ENCODE peak calls at places on chromosomes 5 and 9, in nine cellular contexts. Y is prostate gland, F is upper lobe of left lung, K is HCT116, N is K562, U is SK-N-SH, O is breast epithelium, V is spleen, G is GM23338. S is an unnamed sample. For H3K4me1, the result is how much of the 10 kb centered on the place peaks cover.

GRCh38 chr5:33306758-33307157 is 134.0 kb upstream of the TARS1 start:
- DNase-seq in Y (no peak), F (no peak), K (no peak), N (no peak), U (no peak), O (no peak), V (no peak), G (no peak), S (no peak)

GRCh38 chr5:151682751-151683331 is 3.9 kb downstream of the SPARC start:
- DNase-seq in Y (no peak), F (no peak), K (no peak), N (no peak), U (no peak), O (no peak), V (no peak), G (no peak), S (no peak)

GRCh38 chr9:35606726-35607125 is 1.7 kb downstream of the TESK1 start:
- DNase-seq in Y (no peak), F (no peak), K (no peak), N (no peak), U (no peak), O (no peak), V (no peak), G (no peak), S (no peak)

GRCh38 chr5:96880402-96881164 is 4.3 kb downstream of the ERAP2 start:
- DNase-seq in Y (no peak), F (no peak), K (no peak), N (no peak), U (no peak), O (no peak), V (no peak), G (no peak), S (no peak)

GRCh38 chr9:74696520-74696919 is 191.2 kb downstream of the TRPM6 start:
- DNase-seq in Y (no peak), F (no peak), K (no peak), N (no peak), U (no peak), O (no peak), V (no peak), G (peak), S (no peak)

GRCh38 chr5:135219868-135220267 is 179.2 kb downstream of the MACROH2A1 start:
- DNase-seq in Y (no peak), F (no peak), K (no peak), N (no peak), U (no peak), O (peak), V (peak), G (no peak), S (peak)

GRCh38 chr5:169649486-169649885 is 12.4 kb downstream of the DOCK2 start:
- DNase-seq in Y (no peak), F (no peak), K (no peak), N (no peak), U (no peak), O (no peak), V (no peak), G (no peak), S (no peak)

GRCh38 chr5:1759378-1759970 is 40.2 kb downstream of the MRPL36 start:
- DNase-seq in Y (no peak), F (peak), K (no peak), N (no peak), U (no peak), O (no peak), V (peak), G (no peak), S (no peak)

GRCh38 chr5:66742083-66742895 is 146.1 kb downstream of the MAST4 start:
- DNase-seq in Y (peak), F (peak), K (peak), N (peak), U (peak), O (no peak), V (no peak), G (peak), S (no peak)

DNA sequence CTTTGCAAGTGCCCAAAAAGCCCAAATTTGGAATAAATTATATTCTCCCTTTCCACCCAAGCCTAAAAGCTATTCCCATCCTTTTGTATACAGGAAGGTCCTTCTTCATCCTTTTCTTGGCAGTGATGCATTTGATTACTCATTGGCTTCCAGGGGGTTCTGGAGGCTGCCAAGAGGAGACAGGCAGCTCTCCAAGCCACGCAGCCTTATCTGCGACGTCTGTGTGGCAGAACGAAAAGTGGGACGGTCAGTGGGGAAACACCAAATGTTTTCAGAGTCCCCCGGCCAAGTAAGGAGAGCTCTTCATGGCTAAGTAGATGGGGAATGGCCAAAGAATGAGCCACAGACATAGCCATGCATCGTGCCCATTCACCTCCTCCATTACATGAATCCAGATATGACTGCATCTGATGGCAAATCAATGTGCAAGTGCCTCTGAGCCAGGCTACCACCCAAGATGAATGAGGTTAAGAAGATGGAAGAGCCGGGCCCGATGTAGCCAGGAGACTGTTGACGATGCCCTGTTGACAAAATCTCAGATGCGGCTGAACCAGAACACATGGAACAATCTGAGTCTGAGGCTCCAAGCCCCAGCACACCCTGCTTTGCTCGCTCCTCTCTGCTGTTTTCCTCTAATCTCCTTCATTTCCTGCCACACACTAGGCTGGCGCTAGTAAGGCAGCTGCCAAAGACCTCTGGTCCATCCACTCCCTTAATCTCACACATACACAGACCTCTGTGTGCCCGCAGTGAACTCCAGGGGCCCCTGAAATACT is 12.0 kb downstream of the ADAM19 start:
- DNase-seq in Y (no peak), F (no peak), K (no peak), N (no peak), U (peak), O (no peak), V (no peak), G (no peak), S (no peak)
- H3K4me1 ChIP-seq in Y (under half), F (under half), K (under half), N (under half), U (under half), O (under half), V (half or more), G (under half), S (half or more)

DNA sequence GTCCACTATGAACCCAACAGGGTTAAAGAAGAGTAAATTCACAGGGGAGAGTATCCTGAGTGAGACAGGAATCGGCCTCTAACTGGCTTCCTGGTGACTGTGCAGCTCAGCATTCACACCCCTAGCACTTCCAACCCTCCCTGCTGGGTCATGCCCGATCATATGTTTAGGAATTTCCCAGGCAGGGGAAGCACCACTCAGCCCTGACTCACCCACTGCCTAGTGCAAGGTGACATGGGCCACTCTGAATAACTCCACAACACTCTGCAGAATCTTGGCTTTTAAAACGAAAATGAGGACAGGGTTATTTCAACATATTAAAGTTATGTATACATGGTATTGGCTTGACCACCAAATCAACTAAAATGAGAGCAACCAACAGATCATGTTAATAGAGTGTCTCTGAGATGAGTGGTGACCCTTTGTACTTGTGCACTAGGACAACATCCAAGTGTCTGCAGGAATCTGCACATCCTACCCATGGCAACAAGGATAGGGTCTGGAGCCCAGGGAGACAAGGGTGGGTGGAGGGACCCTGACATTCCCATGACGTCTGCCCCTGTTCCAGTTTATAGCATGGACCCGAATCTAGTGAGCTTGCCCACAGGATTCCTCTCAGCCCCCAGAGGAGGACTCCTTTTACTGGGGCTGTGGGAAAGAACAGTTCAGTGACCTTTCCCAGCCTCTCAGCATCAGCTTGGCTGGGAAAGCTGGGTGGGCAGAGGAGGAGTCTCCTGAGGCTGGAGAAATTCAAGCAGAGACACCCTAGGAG is 485.8 kb downstream of the SEMA5A start:
- DNase-seq in Y (peak), F (peak), K (no peak), N (no peak), U (no peak), O (no peak), V (no peak), G (no peak), S (peak)
- TF ChIP-seq POLR2AphosphoS5 in Y (no peak), F (peak), K (no peak), N (no peak), U (no peak), O (no peak), V (no peak), G (no peak), S (peak)

DNA sequence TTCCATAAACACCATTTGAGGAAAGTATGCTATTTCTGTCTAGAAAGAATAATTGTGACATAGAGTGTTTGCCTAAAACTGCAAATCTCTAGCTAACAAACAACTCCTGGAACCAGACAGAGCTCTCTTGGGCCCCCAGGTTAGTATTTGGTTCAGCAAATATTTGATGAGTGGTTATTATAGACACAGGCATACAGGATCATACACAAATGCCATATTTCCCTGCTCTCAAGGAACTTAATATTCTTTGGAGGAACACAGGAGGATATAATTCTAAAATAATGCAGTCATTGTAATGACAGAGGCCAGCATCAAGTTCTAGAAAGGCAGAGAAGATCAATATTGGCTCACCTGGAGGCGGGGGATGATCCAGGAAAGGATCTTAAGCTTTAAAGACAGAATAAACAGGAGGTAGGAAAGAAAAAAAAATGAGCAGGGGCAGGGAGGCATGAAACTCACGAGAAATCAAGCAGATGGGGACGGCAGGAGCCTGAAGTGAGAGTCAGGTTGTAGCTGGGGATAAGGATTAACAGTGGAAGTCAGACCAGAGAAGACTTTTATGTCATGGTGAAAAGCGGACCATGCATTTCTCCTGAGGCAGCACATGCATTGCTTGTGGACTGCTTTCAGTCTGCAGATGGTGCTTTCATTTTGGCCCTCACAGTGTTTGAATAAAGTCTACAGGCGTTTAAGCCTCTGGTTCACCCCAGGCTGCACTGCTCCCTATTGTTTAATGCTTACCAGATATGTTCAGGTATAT is 127.8 kb downstream of the GCNT1 start:
- DNase-seq in Y (no peak), F (no peak), K (no peak), N (no peak), U (no peak), O (no peak), V (no peak), G (no peak), S (no peak)
- H3K27ac ChIP-seq in Y (peak), F (no peak), K (no peak), N (no peak), U (no peak), O (no peak), V (no peak), G (no peak), S (no peak)

DNA sequence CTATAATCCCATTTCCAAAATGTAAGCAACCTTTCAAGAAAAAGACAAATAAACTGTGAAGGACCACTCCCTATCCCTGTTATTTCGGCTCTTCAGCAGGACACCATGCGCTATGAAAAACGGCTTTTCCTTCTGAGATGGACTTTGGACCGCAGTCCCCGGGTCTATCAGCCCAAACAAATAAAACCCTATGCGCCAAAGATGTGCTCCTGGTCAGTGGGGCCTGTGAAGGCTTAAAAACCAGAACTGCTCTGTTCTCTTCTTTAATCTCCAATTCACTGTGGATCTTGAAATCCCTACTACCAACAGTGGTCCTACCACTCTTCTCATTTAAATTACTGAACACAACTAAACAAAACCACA is 33.3 kb downstream of the RAPGEF1 start:
- DNase-seq in Y (no peak), F (no peak), K (no peak), N (no peak), U (no peak), O (no peak), V (no peak), G (no peak), S (no peak)
- H3K4me1 ChIP-seq in Y (under half), F (half or more), K (half or more), N (under half), U (under half), O (under half), V (half or more), G (half or more), S (half or more)

GRCh38 chr5:39547548-39548154 is 122.9 kb upstream of the DAB2 start:
- DNase-seq in Y (peak), F (no peak), K (peak), N (peak), U (peak), O (no peak), V (no peak), G (peak), S (no peak)
- TF ChIP-seq POLR2AphosphoS5 in Y (peak), F (no peak), K (no peak), N (no peak), U (no peak), O (no peak), V (no peak), G (no peak), S (peak)

S was measured in esophagus muscularis mucosa.